ENCODE peak calls at places on chromosomes 13 and 19, in nine cellular contexts. One of them, this sample, is unnamed.

GRCh38 chr19:42295831-42296525 is 6.0 kb upstream of the PRR19 start:
- DNase-seq in stomach: peak
- DNase-seq in transverse colon: peak
- DNase-seq in HepG2: peak
- DNase-seq in ovary: peak
- DNase-seq in K562: peak
- DNase-seq in H1: peak
- DNase-seq in upper lobe of left lung: peak
- DNase-seq in breast epithelium: peak
- DNase-seq in this sample: no peak

GRCh38 chr13:36509369-36509768 is 77.1 kb downstream of the CCNA1 start:
- DNase-seq in stomach: no peak
- DNase-seq in transverse colon: no peak
- DNase-seq in HepG2: no peak
- DNase-seq in ovary: no peak
- DNase-seq in K562: no peak
- DNase-seq in H1: no peak
- DNase-seq in upper lobe of left lung: no peak
- DNase-seq in breast epithelium: no peak
- DNase-seq in this sample: no peak

GRCh38 chr19:34556500-34556899 is 74.9 kb downstream of the WTIP start:
- DNase-seq in stomach: no peak
- DNase-seq in transverse colon: peak
- DNase-seq in HepG2: peak
- DNase-seq in ovary: no peak
- DNase-seq in K562: peak
- DNase-seq in H1: no peak
- DNase-seq in upper lobe of left lung: no peak
- DNase-seq in breast epithelium: no peak
- DNase-seq in this sample: no peak

GRCh38 chr13:36344173-36344572 is 2.0 kb downstream of the SPART start:
- DNase-seq in stomach: no peak
- DNase-seq in transverse colon: peak
- DNase-seq in HepG2: no peak
- DNase-seq in ovary: peak
- DNase-seq in K562: peak
- DNase-seq in H1: no peak
- DNase-seq in upper lobe of left lung: no peak
- DNase-seq in breast epithelium: no peak
- DNase-seq in this sample: no peak

GRCh38 chr13:102651392-102651791 is 43.5 kb downstream of the METTL21C start:
- DNase-seq in stomach: no peak
- DNase-seq in transverse colon: no peak
- DNase-seq in HepG2: no peak
- DNase-seq in ovary: no peak
- DNase-seq in K562: no peak
- DNase-seq in H1: no peak
- DNase-seq in upper lobe of left lung: no peak
- DNase-seq in breast epithelium: no peak
- DNase-seq in this sample: no peak

GRCh38 chr13:53064721-53065120 is 36.1 kb downstream of the OLFM4 start:
- DNase-seq in stomach: no peak
- DNase-seq in transverse colon: no peak
- DNase-seq in HepG2: no peak
- DNase-seq in ovary: no peak
- DNase-seq in K562: no peak
- DNase-seq in H1: no peak
- DNase-seq in upper lobe of left lung: no peak
- DNase-seq in breast epithelium: no peak
- DNase-seq in this sample: no peak

GRCh38 chr13:38577048-38577447 is 109.8 kb upstream of the FREM2 start:
- DNase-seq in stomach: no peak
- DNase-seq in transverse colon: no peak
- DNase-seq in HepG2: peak
- DNase-seq in ovary: no peak
- DNase-seq in K562: peak
- DNase-seq in H1: no peak
- DNase-seq in upper lobe of left lung: no peak
- DNase-seq in breast epithelium: no peak
- DNase-seq in this sample: no peak

GRCh38 chr19:18167975-18168645 is 5.5 kb upstream of the IFI30 start:
- DNase-seq in stomach: peak
- DNase-seq in transverse colon: peak
- DNase-seq in HepG2: no peak
- DNase-seq in ovary: no peak
- DNase-seq in K562: peak
- DNase-seq in H1: no peak
- DNase-seq in upper lobe of left lung: no peak
- DNase-seq in breast epithelium: no peak
- DNase-seq in this sample: peak

GRCh38 chr13:98315902-98316301 is 138.8 kb upstream of the RNF113B start:
- DNase-seq in stomach: no peak
- DNase-seq in transverse colon: no peak
- DNase-seq in HepG2: no peak
- DNase-seq in ovary: no peak
- DNase-seq in K562: no peak
- DNase-seq in H1: no peak
- DNase-seq in upper lobe of left lung: no peak
- DNase-seq in breast epithelium: no peak
- DNase-seq in this sample: no peak

GRCh38 chr13:101655435-101655834 is 203.0 kb downstream of the ITGBL1 start:
- DNase-seq in stomach: no peak
- DNase-seq in transverse colon: no peak
- DNase-seq in HepG2: no peak
- DNase-seq in ovary: no peak
- DNase-seq in K562: no peak
- DNase-seq in H1: no peak
- DNase-seq in upper lobe of left lung: no peak
- DNase-seq in breast epithelium: no peak
- DNase-seq in this sample: no peak

GRCh38 chr13:94917814-94918213 is 205.5 kb upstream of the SOX21 start:
- DNase-seq in stomach: no peak
- DNase-seq in transverse colon: no peak
- DNase-seq in HepG2: no peak
- DNase-seq in ovary: no peak
- DNase-seq in K562: no peak
- DNase-seq in H1: peak
- DNase-seq in upper lobe of left lung: no peak
- DNase-seq in breast epithelium: no peak
- DNase-seq in this sample: no peak

GRCh38 chr19:55443045-55443823 is at the start of gene SHISA7:
- DNase-seq in stomach: no peak
- DNase-seq in transverse colon: no peak
- DNase-seq in HepG2: no peak
- DNase-seq in ovary: no peak
- DNase-seq in K562: no peak
- DNase-seq in H1: no peak
- DNase-seq in upper lobe of left lung: no peak
- DNase-seq in breast epithelium: no peak
- DNase-seq in this sample: no peak

DNA sequence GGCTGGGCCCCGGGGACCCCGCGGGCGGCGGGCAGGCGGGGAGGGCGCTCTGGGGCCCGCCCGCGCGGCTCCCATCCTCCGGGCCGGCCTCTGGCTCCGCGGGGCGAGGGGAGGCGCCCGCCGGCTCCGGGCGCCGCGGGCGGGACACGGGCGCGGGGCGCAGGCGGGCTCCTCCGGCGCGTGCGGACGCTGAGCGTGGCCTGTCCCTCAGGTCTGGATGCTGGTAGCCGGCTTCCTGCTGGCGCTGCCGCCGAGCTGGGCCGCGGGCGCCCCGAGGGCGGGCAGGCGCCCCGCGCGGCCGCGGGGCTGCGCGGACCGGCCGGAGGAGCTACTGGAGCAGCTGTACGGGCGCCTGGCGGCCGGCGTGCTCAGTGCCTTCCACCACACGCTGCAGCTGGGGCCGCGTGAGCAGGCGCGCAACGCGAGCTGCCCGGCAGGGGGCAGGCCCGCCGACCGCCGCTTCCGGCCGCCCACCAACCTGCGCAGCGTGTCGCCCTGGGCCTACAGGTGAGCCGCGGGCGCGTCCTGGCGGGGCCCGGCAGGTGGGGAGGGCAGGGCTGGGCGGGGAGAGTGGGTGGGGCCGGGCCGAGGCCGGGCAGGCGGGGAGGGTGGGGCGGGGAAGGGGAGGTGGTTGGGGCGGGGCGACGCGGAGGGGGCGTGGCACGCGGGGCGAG is 423 bp downstream of the IL17D start:
- DNase-seq in stomach: peak
- DNase-seq in transverse colon: peak
- DNase-seq in HepG2: peak
- DNase-seq in ovary: peak
- DNase-seq in K562: peak
- DNase-seq in H1: no peak
- DNase-seq in upper lobe of left lung: peak
- DNase-seq in breast epithelium: peak
- DNase-seq in this sample: no peak
- TF ChIP-seq POLR2A in stomach: no peak
- TF ChIP-seq POLR2A in transverse colon: no peak
- TF ChIP-seq POLR2A in HepG2: peak
- TF ChIP-seq POLR2A in ovary: no peak
- TF ChIP-seq POLR2A in K562: no peak
- TF ChIP-seq POLR2A in H1: no peak
- TF ChIP-seq POLR2A in upper lobe of left lung: no peak
- TF ChIP-seq POLR2A in breast epithelium: no peak
- TF ChIP-seq POLR2A in this sample: no peak

GRCh38 chr19:16326401-16327130 is 1.9 kb downstream of the KLF2 start:
- DNase-seq in stomach: no peak
- DNase-seq in transverse colon: peak
- DNase-seq in HepG2: no peak
- DNase-seq in ovary: peak
- DNase-seq in K562: no peak
- DNase-seq in H1: no peak
- DNase-seq in upper lobe of left lung: peak
- DNase-seq in breast epithelium: no peak
- DNase-seq in this sample: no peak

GRCh38 chr19:16327131-16327450 is 2.5 kb downstream of the KLF2 start:
- DNase-seq in stomach: no peak
- DNase-seq in transverse colon: no peak
- DNase-seq in HepG2: no peak
- DNase-seq in ovary: no peak
- DNase-seq in K562: no peak
- DNase-seq in H1: no peak
- DNase-seq in upper lobe of left lung: no peak
- DNase-seq in breast epithelium: no peak
- DNase-seq in this sample: no peak

GRCh38 chr19:16325161-16325527 is 518 bp downstream of the KLF2 start:
- DNase-seq in stomach: no peak
- DNase-seq in transverse colon: peak
- DNase-seq in HepG2: no peak
- DNase-seq in ovary: peak
- DNase-seq in K562: peak
- DNase-seq in H1: no peak
- DNase-seq in upper lobe of left lung: peak
- DNase-seq in breast epithelium: no peak
- DNase-seq in this sample: no peak

GRCh38 chr19:16324384-16325160 is at the start of gene KLF2:
- DNase-seq in stomach: peak
- DNase-seq in transverse colon: peak
- DNase-seq in HepG2: peak
- DNase-seq in ovary: peak
- DNase-seq in K562: peak
- DNase-seq in H1: no peak
- DNase-seq in upper lobe of left lung: peak
- DNase-seq in breast epithelium: peak
- DNase-seq in this sample: no peak

DNA sequence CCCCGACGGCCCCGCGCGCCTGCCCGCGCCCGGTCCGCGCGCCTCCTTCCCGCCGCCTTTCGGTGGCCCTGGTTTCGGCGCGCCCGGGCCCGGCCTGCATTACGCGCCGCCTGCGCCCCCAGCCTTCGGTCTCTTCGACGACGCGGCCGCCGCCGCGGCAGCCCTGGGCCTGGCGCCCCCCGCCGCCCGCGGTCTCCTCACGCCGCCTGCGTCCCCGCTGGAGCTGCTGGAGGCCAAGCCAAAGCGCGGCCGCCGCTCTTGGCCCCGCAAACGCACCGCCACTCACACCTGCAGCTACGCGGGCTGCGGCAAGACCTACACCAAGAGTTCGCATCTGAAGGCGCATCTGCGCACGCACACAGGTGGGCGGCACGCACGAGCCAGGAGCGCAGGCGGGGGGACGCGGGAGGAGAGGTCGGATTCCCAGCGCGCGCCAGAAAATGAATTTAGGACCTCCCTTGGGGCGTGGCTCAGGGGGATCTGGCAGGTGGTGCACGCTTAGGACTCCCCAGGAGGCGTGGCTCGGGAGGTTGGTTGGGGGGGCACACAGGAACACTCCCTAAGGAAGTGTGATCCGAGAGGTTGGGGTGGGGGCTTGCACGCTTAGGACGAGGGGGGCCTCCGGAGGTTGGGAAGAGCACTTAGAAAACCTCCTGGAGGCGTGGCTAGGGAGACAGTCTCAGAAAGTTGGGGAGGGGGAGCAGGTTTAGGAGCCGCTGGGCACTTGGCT is 1.2 kb downstream of the KLF2 start:
- DNase-seq in stomach: no peak
- DNase-seq in transverse colon: peak
- DNase-seq in HepG2: no peak
- DNase-seq in ovary: peak
- DNase-seq in K562: no peak
- DNase-seq in H1: no peak
- DNase-seq in upper lobe of left lung: peak
- DNase-seq in breast epithelium: no peak
- DNase-seq in this sample: no peak
- H3K4me3 ChIP-seq in stomach: peak
- H3K4me3 ChIP-seq in transverse colon: peak
- H3K4me3 ChIP-seq in HepG2: no peak
- H3K4me3 ChIP-seq in ovary: peak
- H3K4me3 ChIP-seq in K562: no peak
- H3K4me3 ChIP-seq in H1: peak
- H3K4me3 ChIP-seq in upper lobe of left lung: peak
- H3K4me3 ChIP-seq in breast epithelium: peak
- H3K4me3 ChIP-seq in this sample: peak

DNA sequence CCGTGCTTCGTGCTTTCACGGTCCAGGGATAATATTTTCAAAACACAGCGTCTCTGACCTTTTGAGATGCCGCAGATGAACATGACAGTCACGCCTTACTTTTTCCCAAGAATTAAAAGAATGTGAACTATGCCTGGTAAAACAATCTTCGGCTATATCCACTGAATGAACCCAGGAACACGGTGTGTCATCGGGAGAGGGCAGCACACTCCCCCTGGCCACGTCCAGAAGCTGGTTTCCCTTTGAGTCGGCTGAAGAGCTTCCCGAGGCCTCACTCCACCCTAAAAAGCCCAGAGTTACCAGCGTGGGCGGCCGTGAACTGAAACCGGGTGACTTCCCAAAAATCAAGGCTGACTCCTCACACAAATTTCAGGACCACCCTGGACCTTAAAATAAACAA is 22.9 kb upstream of the SHISA2 start:
- DNase-seq in stomach: no peak
- DNase-seq in transverse colon: no peak
- DNase-seq in HepG2: peak
- DNase-seq in ovary: no peak
- DNase-seq in K562: no peak
- DNase-seq in H1: no peak
- DNase-seq in upper lobe of left lung: no peak
- DNase-seq in breast epithelium: no peak
- DNase-seq in this sample: no peak
- TF ChIP-seq CTCF in stomach: no peak
- TF ChIP-seq CTCF in transverse colon: no peak
- TF ChIP-seq CTCF in HepG2: peak
- TF ChIP-seq CTCF in ovary: no peak
- TF ChIP-seq CTCF in K562: no peak
- TF ChIP-seq CTCF in H1: no peak
- TF ChIP-seq CTCF in upper lobe of left lung: no peak
- TF ChIP-seq CTCF in breast epithelium: no peak
- TF ChIP-seq CTCF in this sample: no peak

GRCh38 chr13:51892657-51893056 is 30.9 kb downstream of the CCDC70 start:
- DNase-seq in stomach: no peak
- DNase-seq in transverse colon: no peak
- DNase-seq in HepG2: no peak
- DNase-seq in ovary: no peak
- DNase-seq in K562: no peak
- DNase-seq in H1: no peak
- DNase-seq in upper lobe of left lung: no peak
- DNase-seq in breast epithelium: no peak
- DNase-seq in this sample: peak
- TF ChIP-seq POLR2A in stomach: no peak
- TF ChIP-seq POLR2A in transverse colon: no peak
- TF ChIP-seq POLR2A in HepG2: no peak
- TF ChIP-seq POLR2A in ovary: no peak
- TF ChIP-seq POLR2A in K562: no peak
- TF ChIP-seq POLR2A in H1: no peak
- TF ChIP-seq POLR2A in upper lobe of left lung: no peak
- TF ChIP-seq POLR2A in breast epithelium: no peak
- TF ChIP-seq POLR2A in this sample: no peak

This sample was measured in vagina.